ENCODE peak calls at places on chromosomes 5 and 9, in nine cellular contexts. R, O, H, X, S, K, U, D and T are unnamed samples.

GRCh38 chr5:991472-992267 is 16.9 kb upstream of the NKD2 start:
- DNase-seq in R (peak), O (peak), H (peak), X (no peak), S (no peak), K (no peak), U (no peak), D (no peak), T (no peak)

GRCh38 chr9:134053941-134054761 is 13.7 kb downstream of the BRD3 start:
- DNase-seq in R (no peak), O (no peak), H (peak), X (no peak), S (no peak), K (peak), U (no peak), D (no peak), T (no peak)

GRCh38 chr5:175695161-175696126 is 37.6 kb downstream of the HRH2 start:
- DNase-seq in R (no peak), O (no peak), H (peak), X (no peak), S (no peak), K (no peak), U (no peak), D (no peak), T (no peak)

GRCh38 chr5:74360535-74361210 is 279.9 kb downstream of the ENC1 start:
- DNase-seq in R (no peak), O (no peak), H (no peak), X (no peak), S (no peak), K (no peak), U (peak), D (no peak), T (no peak)

GRCh38 chr5:144831650-144832049 is 661.0 kb downstream of the KCTD16 start:
- DNase-seq in R (no peak), O (no peak), H (no peak), X (no peak), S (no peak), K (no peak), U (no peak), D (no peak), T (no peak)

GRCh38 chr5:134090482-134090881 is 24.0 kb upstream of the TCF7 start:
- DNase-seq in R (no peak), O (no peak), H (no peak), X (no peak), S (peak), K (no peak), U (no peak), D (no peak), T (peak)

GRCh38 chr5:129398279-129398678 is 61.8 kb upstream of the ADAMTS19 start:
- DNase-seq in R (no peak), O (no peak), H (no peak), X (no peak), S (no peak), K (no peak), U (no peak), D (no peak), T (no peak)

GRCh38 chr5:64680289-64680688 is 10.0 kb upstream of the SHISAL2B start:
- DNase-seq in R (no peak), O (peak), H (no peak), X (no peak), S (no peak), K (no peak), U (peak), D (peak), T (peak)

GRCh38 chr5:42228279-42228678 is 195.0 kb upstream of the GHR start:
- DNase-seq in R (no peak), O (no peak), H (no peak), X (no peak), S (no peak), K (no peak), U (no peak), D (peak), T (no peak)

GRCh38 chr9:96391021-96391765 is 7.7 kb upstream of the SLC35D2 start:
- DNase-seq in R (no peak), O (peak), H (no peak), X (no peak), S (no peak), K (no peak), U (no peak), D (no peak), T (no peak)

GRCh38 chr5:67802766-67803165 is 412.8 kb upstream of the PIK3R1 start:
- DNase-seq in R (no peak), O (no peak), H (no peak), X (no peak), S (no peak), K (no peak), U (no peak), D (no peak), T (no peak)

GRCh38 chr9:125558453-125559084 is 148.4 kb downstream of the MAPKAP1 start:
- DNase-seq in R (no peak), O (peak), H (no peak), X (peak), S (peak), K (peak), U (peak), D (peak), T (peak)

GRCh38 chr9:70412678-70413426 is 1.6 kb downstream of the KLF9 start:
- DNase-seq in R (peak), O (peak), H (peak), X (no peak), S (peak), K (no peak), U (peak), D (peak), T (no peak)

GRCh38 chr9:132046456-132046855 is 33.2 kb downstream of the MED27 start:
- DNase-seq in R (no peak), O (no peak), H (no peak), X (no peak), S (no peak), K (no peak), U (no peak), D (no peak), T (no peak)

GRCh38 chr5:62341783-62342475 is 35.9 kb downstream of the KIF2A start:
- DNase-seq in R (no peak), O (no peak), H (no peak), X (peak), S (no peak), K (no peak), U (no peak), D (no peak), T (peak)

GRCh38 chr5:62263401-62263800 is 42.6 kb upstream of the KIF2A start:
- DNase-seq in R (no peak), O (no peak), H (no peak), X (no peak), S (no peak), K (no peak), U (no peak), D (no peak), T (no peak)

GRCh38 chr5:138037907-138038633 is 5.2 kb upstream of the FAM13B start:
- DNase-seq in R (no peak), O (no peak), H (no peak), X (no peak), S (no peak), K (no peak), U (no peak), D (no peak), T (no peak)

GRCh38 chr5:80408475-80408875 is 611 bp downstream of the ZFYVE16 start:
- DNase-seq in R (peak), O (peak), H (no peak), X (no peak), S (peak), K (no peak), U (peak), D (peak), T (peak)
- TF ChIP-seq CTCF in R (no peak), O (peak), H (peak), X (peak), S (no peak), K (no peak), U (peak), D (no peak), T (no peak)

DNA sequence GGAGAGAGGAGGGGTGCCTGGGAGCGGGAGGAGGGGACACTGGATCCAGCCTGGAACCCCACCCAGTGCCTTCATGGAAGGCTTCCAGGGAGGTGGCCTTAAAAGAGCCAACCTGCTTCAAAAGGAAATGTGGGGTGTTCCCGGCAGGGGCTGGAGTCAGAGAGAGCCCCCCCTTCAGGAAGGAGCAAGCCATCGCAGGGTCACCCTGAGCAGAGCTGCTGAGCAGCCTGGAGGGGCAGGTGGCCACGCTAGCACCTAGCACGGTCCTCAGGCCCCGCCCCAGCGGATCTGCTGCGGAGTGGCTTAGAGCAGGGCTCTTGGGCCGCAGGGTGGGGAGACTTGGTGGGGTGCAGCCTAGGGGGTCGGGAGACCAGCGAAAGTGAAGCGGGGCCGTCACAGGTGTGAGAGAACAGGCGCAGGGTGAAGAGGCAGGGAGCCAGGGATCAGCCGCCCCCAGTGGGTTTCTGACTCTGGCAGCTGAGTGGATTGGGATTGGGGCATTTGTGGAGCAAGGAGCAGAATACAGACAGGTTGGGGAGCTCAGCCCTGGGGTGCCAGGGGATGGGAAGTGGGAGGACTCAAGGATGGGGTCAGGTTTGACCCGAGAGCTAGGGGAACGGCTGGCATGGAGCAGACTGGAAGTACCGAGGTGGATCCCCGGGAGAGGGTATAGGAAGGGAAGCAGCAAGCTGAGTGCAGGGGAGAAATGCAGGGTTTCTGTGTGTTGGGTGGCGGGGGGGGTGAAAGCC is 1.5 kb downstream of the LCN2 start:
- DNase-seq in R (no peak), O (no peak), H (peak), X (no peak), S (no peak), K (no peak), U (peak), D (no peak), T (peak)
- TF ChIP-seq CTCF in R (no peak), O (no peak), H (no peak), X (peak), S (peak), K (peak), U (peak), D (peak), T (peak)

GRCh38 chr5:6202615-6203365 is 175.6 kb downstream of the MED10 start:
- DNase-seq in R (no peak), O (no peak), H (no peak), X (no peak), S (no peak), K (no peak), U (peak), D (peak), T (peak)
- TF ChIP-seq CTCF in R (no peak), O (no peak), H (peak), X (peak), S (no peak), K (no peak), U (peak), D (peak), T (no peak)

DNA sequence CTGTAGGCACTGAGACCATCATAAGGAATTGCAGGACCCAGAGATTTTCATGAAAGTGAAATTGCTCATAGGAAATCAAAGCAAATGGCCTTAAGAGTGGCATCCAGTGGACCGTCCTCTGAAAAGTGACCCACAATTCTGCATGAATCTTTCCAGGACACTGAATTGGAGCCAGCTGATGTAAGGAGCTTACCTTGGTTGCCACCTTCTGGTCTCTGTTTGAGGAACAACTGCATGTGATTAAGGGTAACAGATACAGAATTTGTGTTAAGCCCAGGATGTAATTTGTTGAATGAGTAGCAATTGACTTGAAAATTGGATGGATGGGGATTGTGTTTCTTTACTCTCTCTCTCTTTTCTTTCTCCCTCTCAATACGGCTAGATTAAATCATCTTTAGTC is 49.9 kb upstream of the GAS1 start:
- DNase-seq in R (no peak), O (peak), H (no peak), X (no peak), S (no peak), K (no peak), U (no peak), D (no peak), T (no peak)
- TF ChIP-seq CTCF in R (no peak), O (peak), H (peak), X (no peak), S (peak), K (no peak), U (no peak), D (no peak), T (no peak)